ENCODE peak calls at places on chromosomes 12 and 14, in ten cellular contexts. D, I, E, G, X, U, V, A, F and L are unnamed samples.

GRCh38 chr12:71440393-71441349 is 1.1 kb downstream of the LGR5 start:
- DNase-seq in D (no peak), I (no peak), E (no peak), G (no peak), X (peak), U (peak), V (no peak), A (peak), F (peak), L (no peak)

GRCh38 chr14:23667134-23667533 is 31.0 kb downstream of the DHRS2 start:
- DNase-seq in D (no peak), I (no peak), E (no peak), G (no peak), X (no peak), U (no peak), V (no peak), A (no peak), F (no peak), L (no peak)

GRCh38 chr12:8644345-8645248 is 18.0 kb downstream of the MFAP5 start:
- DNase-seq in D (no peak), I (no peak), E (no peak), G (no peak), X (no peak), U (no peak), V (no peak), A (no peak), F (no peak), L (no peak)

GRCh38 chr12:49367381-49368239 is at the start of gene SPATS2:
- DNase-seq in D (no peak), I (peak), E (peak), G (no peak), X (no peak), U (peak), V (peak), A (peak), F (peak), L (peak)

GRCh38 chr12:28222081-28222700 is 31.9 kb downstream of the CCDC91 start:
- DNase-seq in D (no peak), I (no peak), E (no peak), G (no peak), X (no peak), U (no peak), V (no peak), A (no peak), F (no peak), L (no peak)

GRCh38 chr14:21308479-21309237 is 28.8 kb downstream of the RPGRIP1 start:
- DNase-seq in D (peak), I (peak), E (peak), G (peak), X (no peak), U (peak), V (peak), A (no peak), F (peak), L (peak)

GRCh38 chr14:71061458-71061857 is 154.2 kb downstream of the PCNX1 start:
- DNase-seq in D (no peak), I (no peak), E (no peak), G (no peak), X (no peak), U (no peak), V (no peak), A (no peak), F (no peak), L (no peak)

GRCh38 chr12:122527478-122527944 is 462 bp downstream of the KNTC1 start:
- DNase-seq in D (peak), I (no peak), E (no peak), G (no peak), X (no peak), U (peak), V (no peak), A (no peak), F (no peak), L (no peak)

GRCh38 chr14:26394114-26394855 is 203.5 kb downstream of the NOVA1 start:
- DNase-seq in D (no peak), I (peak), E (peak), G (no peak), X (no peak), U (no peak), V (peak), A (no peak), F (no peak), L (no peak)

GRCh38 chr12:24911284-24911791 is 37.6 kb downstream of the BCAT1 start:
- DNase-seq in D (no peak), I (no peak), E (peak), G (no peak), X (peak), U (no peak), V (no peak), A (no peak), F (no peak), L (peak)

GRCh38 chr12:105418821-105419291 is 88.4 kb downstream of the C12orf75 start:
- DNase-seq in D (no peak), I (no peak), E (peak), G (no peak), X (no peak), U (no peak), V (peak), A (peak), F (no peak), L (no peak)

GRCh38 chr12:109637996-109638395 is 64.4 kb downstream of the MVK start:
- DNase-seq in D (no peak), I (no peak), E (no peak), G (no peak), X (no peak), U (no peak), V (no peak), A (no peak), F (no peak), L (no peak)

GRCh38 chr12:50567926-50568325 is 63.1 kb downstream of the DIP2B start:
- DNase-seq in D (no peak), I (no peak), E (no peak), G (no peak), X (no peak), U (no peak), V (no peak), A (no peak), F (no peak), L (no peak)

GRCh38 chr12:95633049-95633545 is 81.8 kb upstream of the USP44 start:
- DNase-seq in D (no peak), I (no peak), E (peak), G (no peak), X (peak), U (no peak), V (no peak), A (peak), F (no peak), L (peak)